ENCODE peak calls at places on chromosomes 11 and 22, in seven cellular contexts. One of them, this sample, is unnamed.

GRCh38 chr11:90288207-90288821 is 65.5 kb upstream of the CHORDC1 start:
- DNase-seq in tibial nerve: no peak
- DNase-seq in fibroblast of mammary gland: peak
- DNase-seq in AG04450: no peak
- DNase-seq in thoracic aorta: no peak
- DNase-seq in neural progenitor cell: peak
- DNase-seq in RWPE2: no peak
- DNase-seq in this sample: no peak

GRCh38 chr11:100681064-100681502 is 6.0 kb upstream of the ARHGAP42 start:
- DNase-seq in tibial nerve: peak
- DNase-seq in fibroblast of mammary gland: peak
- DNase-seq in AG04450: no peak
- DNase-seq in thoracic aorta: no peak
- DNase-seq in neural progenitor cell: no peak
- DNase-seq in RWPE2: no peak
- DNase-seq in this sample: no peak

GRCh38 chr11:130769782-130770565 is 146.3 kb downstream of the SNX19 start:
- DNase-seq in tibial nerve: no peak
- DNase-seq in fibroblast of mammary gland: peak
- DNase-seq in AG04450: no peak
- DNase-seq in thoracic aorta: no peak
- DNase-seq in neural progenitor cell: peak
- DNase-seq in RWPE2: no peak
- DNase-seq in this sample: no peak

GRCh38 chr11:7449841-7450214 is 35.5 kb upstream of the OLFML1 start:
- DNase-seq in tibial nerve: no peak
- DNase-seq in fibroblast of mammary gland: no peak
- DNase-seq in AG04450: no peak
- DNase-seq in thoracic aorta: no peak
- DNase-seq in neural progenitor cell: no peak
- DNase-seq in RWPE2: no peak
- DNase-seq in this sample: no peak

GRCh38 chr11:73152086-73152853 is 10.2 kb upstream of the FCHSD2 start:
- DNase-seq in tibial nerve: no peak
- DNase-seq in fibroblast of mammary gland: no peak
- DNase-seq in AG04450: no peak
- DNase-seq in thoracic aorta: no peak
- DNase-seq in neural progenitor cell: no peak
- DNase-seq in RWPE2: no peak
- DNase-seq in this sample: no peak

GRCh38 chr11:73795925-73796632 is 8.4 kb downstream of the MRPL48 start:
- DNase-seq in tibial nerve: no peak
- DNase-seq in fibroblast of mammary gland: peak
- DNase-seq in AG04450: no peak
- DNase-seq in thoracic aorta: no peak
- DNase-seq in neural progenitor cell: peak
- DNase-seq in RWPE2: no peak
- DNase-seq in this sample: no peak

GRCh38 chr22:48936391-48936790 is 891.3 kb downstream of the BRD1 start:
- DNase-seq in tibial nerve: no peak
- DNase-seq in fibroblast of mammary gland: no peak
- DNase-seq in AG04450: no peak
- DNase-seq in thoracic aorta: no peak
- DNase-seq in neural progenitor cell: no peak
- DNase-seq in RWPE2: no peak
- DNase-seq in this sample: no peak

GRCh38 chr22:20773793-20774212 is at the start of gene SERPIND1:
- DNase-seq in tibial nerve: no peak
- DNase-seq in fibroblast of mammary gland: no peak
- DNase-seq in AG04450: no peak
- DNase-seq in thoracic aorta: no peak
- DNase-seq in neural progenitor cell: no peak
- DNase-seq in RWPE2: no peak
- DNase-seq in this sample: no peak

GRCh38 chr11:27861706-27862430 is 161.6 kb upstream of the BDNF start:
- DNase-seq in tibial nerve: no peak
- DNase-seq in fibroblast of mammary gland: peak
- DNase-seq in AG04450: peak
- DNase-seq in thoracic aorta: no peak
- DNase-seq in neural progenitor cell: no peak
- DNase-seq in RWPE2: no peak
- DNase-seq in this sample: peak

GRCh38 chr11:2518983-2519340 is 74.2 kb downstream of the KCNQ1 start:
- DNase-seq in tibial nerve: peak
- DNase-seq in fibroblast of mammary gland: no peak
- DNase-seq in AG04450: no peak
- DNase-seq in thoracic aorta: no peak
- DNase-seq in neural progenitor cell: peak
- DNase-seq in RWPE2: no peak
- DNase-seq in this sample: no peak

GRCh38 chr11:122981388-122982264 is at the start of gene BSX:
- DNase-seq in tibial nerve: no peak
- DNase-seq in fibroblast of mammary gland: peak
- DNase-seq in AG04450: no peak
- DNase-seq in thoracic aorta: no peak
- DNase-seq in neural progenitor cell: peak
- DNase-seq in RWPE2: peak
- DNase-seq in this sample: no peak

GRCh38 chr11:35139883-35140282 is 912 bp downstream of the CD44 start:
- DNase-seq in tibial nerve: no peak
- DNase-seq in fibroblast of mammary gland: no peak
- DNase-seq in AG04450: no peak
- DNase-seq in thoracic aorta: no peak
- DNase-seq in neural progenitor cell: no peak
- DNase-seq in RWPE2: no peak
- DNase-seq in this sample: no peak

GRCh38 chr11:45834298-45834756 is 12.9 kb upstream of the CRY2 start:
- DNase-seq in tibial nerve: no peak
- DNase-seq in fibroblast of mammary gland: no peak
- DNase-seq in AG04450: no peak
- DNase-seq in thoracic aorta: no peak
- DNase-seq in neural progenitor cell: no peak
- DNase-seq in RWPE2: peak
- DNase-seq in this sample: no peak

GRCh38 chr11:37076866-37077265 is 478.8 kb upstream of the RAG2 start:
- DNase-seq in tibial nerve: no peak
- DNase-seq in fibroblast of mammary gland: no peak
- DNase-seq in AG04450: no peak
- DNase-seq in thoracic aorta: no peak
- DNase-seq in neural progenitor cell: no peak
- DNase-seq in RWPE2: no peak
- DNase-seq in this sample: no peak

GRCh38 chr11:9626778-9627394 is 37.0 kb upstream of the SWAP70 start:
- DNase-seq in tibial nerve: no peak
- DNase-seq in fibroblast of mammary gland: no peak
- DNase-seq in AG04450: no peak
- DNase-seq in thoracic aorta: no peak
- DNase-seq in neural progenitor cell: peak
- DNase-seq in RWPE2: no peak
- DNase-seq in this sample: no peak

GRCh38 chr22:41237707-41238569 is 2.8 kb downstream of the CHADL start:
- DNase-seq in tibial nerve: no peak
- DNase-seq in fibroblast of mammary gland: peak
- DNase-seq in AG04450: no peak
- DNase-seq in thoracic aorta: no peak
- DNase-seq in neural progenitor cell: peak
- DNase-seq in RWPE2: no peak
- DNase-seq in this sample: no peak

GRCh38 chr22:46612904-46613605 is 7.1 kb upstream of the GRAMD4 start:
- DNase-seq in tibial nerve: no peak
- DNase-seq in fibroblast of mammary gland: no peak
- DNase-seq in AG04450: no peak
- DNase-seq in thoracic aorta: no peak
- DNase-seq in neural progenitor cell: no peak
- DNase-seq in RWPE2: no peak
- DNase-seq in this sample: no peak

GRCh38 chr11:117868815-117869642 is 7.4 kb downstream of the FXYD6 start:
- DNase-seq in tibial nerve: no peak
- DNase-seq in fibroblast of mammary gland: no peak
- DNase-seq in AG04450: no peak
- DNase-seq in thoracic aorta: no peak
- DNase-seq in neural progenitor cell: no peak
- DNase-seq in RWPE2: no peak
- DNase-seq in this sample: no peak

GRCh38 chr11:135009125-135009524 is 597.1 kb upstream of the B3GAT1 start:
- DNase-seq in tibial nerve: no peak
- DNase-seq in fibroblast of mammary gland: no peak
- DNase-seq in AG04450: no peak
- DNase-seq in thoracic aorta: no peak
- DNase-seq in neural progenitor cell: no peak
- DNase-seq in RWPE2: no peak
- DNase-seq in this sample: no peak

GRCh38 chr22:40922484-40923303 is 28.5 kb upstream of the RBX1 start:
- DNase-seq in tibial nerve: no peak
- DNase-seq in fibroblast of mammary gland: peak
- DNase-seq in AG04450: peak
- DNase-seq in thoracic aorta: no peak
- DNase-seq in neural progenitor cell: peak
- DNase-seq in RWPE2: no peak
- DNase-seq in this sample: peak

GRCh38 chr11:12185914-12186313 is 75.5 kb downstream of the MICAL2 start:
- DNase-seq in tibial nerve: no peak
- DNase-seq in fibroblast of mammary gland: peak
- DNase-seq in AG04450: no peak
- DNase-seq in thoracic aorta: no peak
- DNase-seq in neural progenitor cell: peak
- DNase-seq in RWPE2: no peak
- DNase-seq in this sample: no peak

GRCh38 chr11:87022254-87022653 is 15.5 kb upstream of the TMEM135 start:
- DNase-seq in tibial nerve: no peak
- DNase-seq in fibroblast of mammary gland: no peak
- DNase-seq in AG04450: no peak
- DNase-seq in thoracic aorta: no peak
- DNase-seq in neural progenitor cell: no peak
- DNase-seq in RWPE2: no peak
- DNase-seq in this sample: no peak

DNA sequence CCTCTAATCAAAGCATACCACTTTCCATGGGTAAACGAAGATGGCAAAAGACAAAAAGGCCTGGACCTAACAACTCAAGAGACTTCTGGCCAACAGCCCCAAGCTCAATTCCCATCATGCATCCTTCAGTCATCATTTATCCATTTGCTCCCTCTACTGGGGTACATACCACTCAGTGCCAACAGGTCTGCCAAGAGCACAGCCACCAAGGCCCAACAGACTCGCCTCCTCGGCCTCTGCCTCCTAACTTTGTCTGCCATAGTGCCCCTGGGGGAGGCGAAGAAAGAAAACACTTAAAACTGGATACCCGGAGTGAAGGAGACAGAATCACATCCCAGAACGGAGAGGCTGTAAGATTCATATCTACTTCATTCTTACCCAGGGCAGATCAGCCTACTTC is 1.1 kb downstream of the HYOU1 start:
- DNase-seq in tibial nerve: no peak
- DNase-seq in fibroblast of mammary gland: peak
- DNase-seq in AG04450: no peak
- DNase-seq in thoracic aorta: no peak
- DNase-seq in neural progenitor cell: peak
- DNase-seq in RWPE2: no peak
- DNase-seq in this sample: no peak
- TF ChIP-seq CTCF in tibial nerve: no peak
- TF ChIP-seq CTCF in fibroblast of mammary gland: peak
- TF ChIP-seq CTCF in AG04450: peak
- TF ChIP-seq CTCF in thoracic aorta: no peak
- TF ChIP-seq CTCF in neural progenitor cell: no peak
- TF ChIP-seq CTCF in RWPE2: no peak
- TF ChIP-seq CTCF in this sample: peak

GRCh38 chr11:58919561-58919960 is 19.7 kb upstream of the GLYATL1 start:
- DNase-seq in tibial nerve: no peak
- DNase-seq in fibroblast of mammary gland: no peak
- DNase-seq in AG04450: no peak
- DNase-seq in thoracic aorta: no peak
- DNase-seq in neural progenitor cell: no peak
- DNase-seq in RWPE2: no peak
- DNase-seq in this sample: no peak

GRCh38 chr11:58917159-58917765 is 22.0 kb upstream of the GLYATL1 start:
- DNase-seq in tibial nerve: no peak
- DNase-seq in fibroblast of mammary gland: no peak
- DNase-seq in AG04450: no peak
- DNase-seq in thoracic aorta: no peak
- DNase-seq in neural progenitor cell: no peak
- DNase-seq in RWPE2: no peak
- DNase-seq in this sample: no peak

GRCh38 chr11:58922475-58922874 is 16.8 kb upstream of the GLYATL1 start:
- DNase-seq in tibial nerve: no peak
- DNase-seq in fibroblast of mammary gland: no peak
- DNase-seq in AG04450: no peak
- DNase-seq in thoracic aorta: no peak
- DNase-seq in neural progenitor cell: no peak
- DNase-seq in RWPE2: no peak
- DNase-seq in this sample: no peak

GRCh38 chr11:58921778-58922390 is 17.4 kb upstream of the GLYATL1 start:
- DNase-seq in tibial nerve: no peak
- DNase-seq in fibroblast of mammary gland: no peak
- DNase-seq in AG04450: no peak
- DNase-seq in thoracic aorta: no peak
- DNase-seq in neural progenitor cell: no peak
- DNase-seq in RWPE2: no peak
- DNase-seq in this sample: no peak

GRCh38 chr11:58919980-58920379 is 19.3 kb upstream of the GLYATL1 start:
- DNase-seq in tibial nerve: no peak
- DNase-seq in fibroblast of mammary gland: no peak
- DNase-seq in AG04450: no peak
- DNase-seq in thoracic aorta: no peak
- DNase-seq in neural progenitor cell: no peak
- DNase-seq in RWPE2: no peak
- DNase-seq in this sample: no peak
- TF ChIP-seq CTCF in tibial nerve: no peak
- TF ChIP-seq CTCF in fibroblast of mammary gland: no peak
- TF ChIP-seq CTCF in AG04450: no peak
- TF ChIP-seq CTCF in thoracic aorta: no peak
- TF ChIP-seq CTCF in neural progenitor cell: no peak
- TF ChIP-seq CTCF in RWPE2: no peak
- TF ChIP-seq CTCF in this sample: no peak

DNA sequence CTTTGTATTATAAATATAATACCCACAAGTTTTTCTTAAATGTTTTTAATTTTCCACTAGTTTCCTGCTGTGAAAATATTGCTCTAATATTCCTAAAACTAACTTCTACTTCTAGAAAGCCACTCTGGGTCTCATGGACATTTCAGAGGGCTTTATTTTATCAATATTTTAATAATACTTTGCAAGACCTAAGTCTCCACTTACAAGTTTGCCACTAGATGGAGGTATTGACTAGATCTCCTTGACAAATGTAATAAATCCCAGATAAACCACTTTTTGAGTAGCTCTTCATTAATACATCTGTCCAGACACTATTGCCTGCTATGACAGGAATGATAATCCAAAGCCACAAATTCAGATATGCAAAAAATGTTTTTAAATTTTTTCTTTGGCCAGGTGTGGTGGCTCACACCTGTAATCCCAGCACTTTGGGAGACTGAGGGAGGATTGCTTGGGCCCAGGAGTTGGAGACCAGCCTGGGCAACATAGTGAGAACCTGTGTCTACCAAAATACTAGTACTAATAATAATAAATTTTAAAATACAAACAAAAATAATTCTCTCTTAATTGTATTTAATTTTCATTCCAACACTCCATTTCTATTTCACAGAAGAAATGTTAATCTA is 3.5 kb upstream of the ACAT1 start:
- DNase-seq in tibial nerve: no peak
- DNase-seq in fibroblast of mammary gland: peak
- DNase-seq in AG04450: peak
- DNase-seq in thoracic aorta: no peak
- DNase-seq in neural progenitor cell: peak
- DNase-seq in RWPE2: no peak
- DNase-seq in this sample: peak
- TF ChIP-seq CTCF in tibial nerve: peak
- TF ChIP-seq CTCF in fibroblast of mammary gland: peak
- TF ChIP-seq CTCF in AG04450: peak
- TF ChIP-seq CTCF in thoracic aorta: peak
- TF ChIP-seq CTCF in neural progenitor cell: peak
- TF ChIP-seq CTCF in RWPE2: peak
- TF ChIP-seq CTCF in this sample: peak

GRCh38 chr22:27331526-27332281 is 469.9 kb downstream of the MN1 start:
- DNase-seq in tibial nerve: no peak
- DNase-seq in fibroblast of mammary gland: peak
- DNase-seq in AG04450: no peak
- DNase-seq in thoracic aorta: peak
- DNase-seq in neural progenitor cell: peak
- DNase-seq in RWPE2: no peak
- DNase-seq in this sample: no peak
- TF ChIP-seq CTCF in tibial nerve: no peak
- TF ChIP-seq CTCF in fibroblast of mammary gland: peak
- TF ChIP-seq CTCF in AG04450: peak
- TF ChIP-seq CTCF in thoracic aorta: peak
- TF ChIP-seq CTCF in neural progenitor cell: peak
- TF ChIP-seq CTCF in RWPE2: peak
- TF ChIP-seq CTCF in this sample: peak

This sample was measured in AG09319.